ENCODE peak calls at places on chromosomes 6 and 20, in seven cellular contexts. V is HepG2, G is MM.1S, L is lower lobe of right lung, Q is Peyer's patch, M is cardiac fibroblast, E is PC-9. S is an unnamed sample.

GRCh38 chr20:48783533-48784272 is 44.1 kb downstream of the PREX1 start:
- DNase-seq in V (no peak), G (no peak), L (no peak), Q (no peak), M (peak), E (no peak), S (peak)

GRCh38 chr6:157148391-157149323 is 174.7 kb downstream of the TMEM242 start:
- DNase-seq in V (no peak), G (no peak), L (no peak), Q (no peak), M (peak), E (peak), S (no peak)

GRCh38 chr6:142226731-142227130 is 75.1 kb upstream of the ADGRG6 start:
- DNase-seq in V (no peak), G (no peak), L (no peak), Q (no peak), M (no peak), E (no peak), S (no peak)

GRCh38 chr6:40854592-40854991 is 184.4 kb downstream of the UNC5CL start:
- DNase-seq in V (no peak), G (no peak), L (no peak), Q (no peak), M (no peak), E (no peak), S (no peak)

GRCh38 chr6:3290501-3291211 is 31.9 kb downstream of the PSMG4 start:
- DNase-seq in V (no peak), G (no peak), L (no peak), Q (no peak), M (no peak), E (no peak), S (no peak)

GRCh38 chr6:5851261-5851757 is 155.4 kb downstream of the NRN1 start:
- DNase-seq in V (no peak), G (peak), L (peak), Q (peak), M (peak), E (no peak), S (peak)

GRCh38 chr6:145547596-145548325 is 187.6 kb downstream of the EPM2A start:
- DNase-seq in V (no peak), G (no peak), L (no peak), Q (no peak), M (no peak), E (no peak), S (no peak)

GRCh38 chr20:47810686-47811347 is 25.5 kb upstream of the SULF2 start:
- DNase-seq in V (no peak), G (no peak), L (no peak), Q (no peak), M (no peak), E (no peak), S (no peak)

GRCh38 chr6:37317312-37318038 is 36.3 kb upstream of the RNF8 start:
- DNase-seq in V (no peak), G (peak), L (no peak), Q (no peak), M (no peak), E (no peak), S (peak)

GRCh38 chr6:127586372-127586771 is 9.4 kb downstream of the C6orf58 start:
- DNase-seq in V (peak), G (no peak), L (no peak), Q (no peak), M (no peak), E (no peak), S (no peak)

GRCh38 chr6:13451181-13451700 is 36.2 kb downstream of the GFOD1 start:
- DNase-seq in V (no peak), G (no peak), L (no peak), Q (no peak), M (no peak), E (no peak), S (no peak)

GRCh38 chr6:110712238-110712637 is 103.0 kb downstream of the CDK19 start:
- DNase-seq in V (no peak), G (no peak), L (no peak), Q (no peak), M (no peak), E (no peak), S (no peak)

GRCh38 chr6:110708295-110708965 is 106.8 kb downstream of the CDK19 start:
- DNase-seq in V (no peak), G (no peak), L (no peak), Q (no peak), M (peak), E (no peak), S (no peak)

GRCh38 chr6:110705543-110705942 is 109.7 kb downstream of the CDK19 start:
- DNase-seq in V (no peak), G (no peak), L (no peak), Q (no peak), M (no peak), E (no peak), S (peak)

GRCh38 chr6:110714143-110714542 is 101.1 kb downstream of the CDK19 start:
- DNase-seq in V (no peak), G (no peak), L (no peak), Q (no peak), M (no peak), E (no peak), S (no peak)

DNA sequence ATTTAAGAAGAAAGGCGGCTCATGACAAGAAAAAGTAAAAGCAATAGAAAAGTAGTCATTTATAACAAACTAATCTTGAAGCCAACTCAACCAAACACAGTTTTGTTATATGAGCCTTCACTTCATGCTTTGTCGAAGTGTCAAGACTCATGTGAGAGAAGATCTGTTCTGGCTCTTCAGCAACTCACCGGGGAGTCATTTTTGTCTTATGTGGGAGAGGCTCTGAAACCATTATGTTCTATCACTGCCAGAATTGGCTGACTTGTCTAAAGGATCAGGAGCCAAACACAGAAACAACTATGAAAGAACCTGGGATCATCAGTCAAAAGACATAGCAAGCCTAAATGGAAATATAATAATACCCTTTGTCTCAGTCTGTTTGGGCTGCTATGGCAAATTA is 105.2 kb downstream of the CDK19 start:
- DNase-seq in V (no peak), G (no peak), L (no peak), Q (no peak), M (no peak), E (no peak), S (no peak)
- H3K4me3 ChIP-seq in V (no peak), G (no peak), L (no peak), Q (no peak), M (no peak), E (no peak), S (no peak)

DNA sequence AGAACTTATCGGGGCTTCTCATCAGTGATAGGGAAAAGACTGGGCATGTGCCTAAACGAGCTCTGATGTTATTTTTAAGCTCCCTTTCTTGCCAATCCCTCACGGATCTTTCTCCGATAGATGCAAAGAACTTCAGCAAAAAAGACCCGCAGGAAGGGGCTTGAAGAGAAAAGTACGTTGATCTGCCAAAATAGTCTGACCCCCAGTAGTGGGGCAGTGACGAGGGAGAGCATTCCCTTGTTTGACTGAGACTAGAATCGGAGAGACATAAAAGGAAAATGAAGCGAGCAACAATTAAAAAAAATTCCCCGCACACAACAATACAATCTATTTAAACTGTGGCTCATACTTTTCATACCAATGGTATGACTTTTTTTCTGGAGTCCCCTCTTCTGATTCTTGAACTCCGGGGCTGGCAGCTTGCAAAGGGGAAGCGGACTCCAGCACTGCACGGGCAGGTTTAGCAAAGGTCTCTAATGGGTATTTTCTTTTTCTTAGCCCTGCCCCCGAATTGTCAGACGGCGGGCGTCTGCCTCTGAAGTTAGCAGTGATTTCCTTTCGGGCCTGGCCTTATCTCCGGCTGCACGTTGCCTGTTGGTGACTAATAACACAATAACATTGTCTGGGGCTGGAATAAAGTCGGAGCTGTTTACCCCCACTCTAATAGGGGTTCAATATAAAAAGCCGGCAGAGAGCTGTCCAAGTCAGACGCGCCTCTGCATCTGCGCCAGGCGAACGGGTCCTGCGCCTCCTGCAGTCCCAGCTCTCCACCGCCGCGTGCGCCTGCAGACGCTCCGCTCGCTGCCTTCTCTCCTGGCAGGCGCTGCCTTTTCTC is at the start of gene EDN1:
- DNase-seq in V (peak), G (peak), L (peak), Q (peak), M (peak), E (peak), S (peak)
- TF ChIP-seq CTCF in V (peak), G (peak), L (peak), Q (peak), M (peak), E (peak), S (peak)

GRCh38 chr6:100296810-100297544 is 167.7 kb downstream of the SIM1 start:
- DNase-seq in V (peak), G (no peak), L (no peak), Q (no peak), M (peak), E (peak), S (no peak)

GRCh38 chr6:100304575-100304974 is 160.1 kb downstream of the SIM1 start:
- DNase-seq in V (no peak), G (no peak), L (no peak), Q (no peak), M (no peak), E (no peak), S (no peak)

GRCh38 chr6:100301731-100302130 is 163.0 kb downstream of the SIM1 start:
- DNase-seq in V (no peak), G (no peak), L (no peak), Q (no peak), M (no peak), E (no peak), S (no peak)

GRCh38 chr6:100305237-100305869 is 159.4 kb downstream of the SIM1 start:
- DNase-seq in V (no peak), G (no peak), L (no peak), Q (no peak), M (no peak), E (no peak), S (no peak)

GRCh38 chr6:100300221-100300736 is 164.4 kb downstream of the SIM1 start:
- DNase-seq in V (peak), G (no peak), L (no peak), Q (no peak), M (peak), E (peak), S (no peak)
- H3K4me3 ChIP-seq in V (no peak), G (no peak), L (no peak), Q (no peak), M (no peak), E (peak), S (no peak)

GRCh38 chr6:152164957-152165356 is 357.5 kb downstream of the ESR1 start:
- DNase-seq in V (no peak), G (no peak), L (no peak), Q (no peak), M (no peak), E (no peak), S (no peak)
- TF ChIP-seq CTCF in V (no peak), G (no peak), L (no peak), Q (no peak), M (no peak), E (no peak), S (no peak)

GRCh38 chr20:37907677-37908397 is 4.9 kb downstream of the VSTM2L start:
- DNase-seq in V (no peak), G (no peak), L (no peak), Q (no peak), M (peak), E (peak), S (no peak)
- H3K4me3 ChIP-seq in V (no peak), G (no peak), L (no peak), Q (no peak), M (no peak), E (no peak), S (no peak)

DNA sequence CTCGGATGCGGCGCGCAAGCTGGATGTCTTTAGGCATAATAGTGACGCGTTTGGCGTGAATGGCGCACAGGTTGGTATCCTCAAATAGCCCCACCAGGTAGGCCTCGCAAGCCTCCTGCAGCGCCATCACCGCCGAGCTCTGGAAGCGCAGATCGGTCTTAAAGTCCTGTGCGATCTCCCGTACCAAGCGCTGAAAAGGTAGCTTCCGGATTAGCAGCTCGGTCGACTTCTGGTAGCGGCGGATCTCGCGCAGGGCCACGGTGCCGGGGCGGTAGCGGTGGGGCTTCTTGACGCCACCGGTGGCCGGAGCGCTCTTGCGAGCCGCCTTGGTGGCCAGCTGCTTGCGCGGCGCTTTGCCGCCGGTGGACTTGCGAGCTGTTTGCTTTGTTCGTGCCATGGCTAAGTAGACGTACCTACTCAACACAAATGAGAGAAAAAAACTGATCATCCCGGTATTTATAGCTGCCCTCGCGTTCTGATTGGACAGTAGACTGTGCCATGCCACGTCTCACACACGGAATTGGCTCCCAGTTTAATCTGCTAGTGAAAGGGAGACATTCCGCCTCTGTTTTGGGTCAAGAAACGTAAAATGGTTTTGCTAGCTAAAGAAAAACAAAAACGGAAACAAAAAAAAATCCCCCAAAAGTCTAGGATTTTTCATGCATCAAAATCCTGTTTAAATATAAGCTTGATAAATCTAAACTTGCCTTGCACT is 40.1 kb downstream of the OR2B2 start:
- DNase-seq in V (no peak), G (peak), L (peak), Q (peak), M (peak), E (peak), S (peak)
- TF ChIP-seq CTCF in V (no peak), G (no peak), L (no peak), Q (no peak), M (peak), E (peak), S (peak)

DNA sequence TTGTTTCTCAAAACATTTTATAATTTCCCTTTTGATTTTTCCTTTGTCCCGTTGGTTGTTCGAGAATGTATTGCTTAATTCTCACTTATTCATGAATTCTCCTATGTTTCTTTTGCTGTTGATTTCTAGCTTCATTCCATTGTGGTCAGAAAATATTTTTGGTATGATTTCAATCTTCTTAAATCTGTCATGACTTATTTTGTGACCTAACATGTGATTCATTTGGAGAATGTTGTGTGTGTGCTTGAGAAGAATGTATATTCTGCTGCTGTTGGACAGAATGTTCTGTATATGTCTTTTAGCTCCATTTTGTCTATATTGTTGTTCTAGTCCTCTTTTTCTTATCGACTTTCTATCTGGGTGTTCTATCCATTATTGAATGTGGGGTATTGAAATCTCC is 286.2 kb upstream of the RNF217 start:
- DNase-seq in V (no peak), G (no peak), L (no peak), Q (no peak), M (peak), E (no peak), S (no peak)
- H3K4me3 ChIP-seq in V (no peak), G (no peak), L (no peak), Q (no peak), M (no peak), E (no peak), S (no peak)

S was measured in GM12865.